ENCODE peak calls at places on chromosomes 7 and 10, in five cellular contexts. One of them, this sample, is unnamed.

GRCh38 chr10:70907619-70908425 is 19.5 kb upstream of the PCBD1 start:
- DNase-seq in A549: no peak
- DNase-seq in GM12878: no peak
- DNase-seq in SK-N-SH: peak; percentile 23
- DNase-seq in K562: no peak
- DNase-seq in this sample: no peak

GRCh38 chr10:101438881-101439391 is 85.0 kb downstream of the BTRC start:
- DNase-seq in K562: no peak
- DNase-seq in SK-N-SH: no peak
- DNase-seq in A549: no peak
- DNase-seq in GM12878: no peak
- DNase-seq in this sample: peak; percentile 37

GRCh38 chr7:79317728-79318127 is 135.7 kb downstream of the MAGI2 start:
- DNase-seq in K562: no peak
- DNase-seq in SK-N-SH: no peak
- DNase-seq in GM12878: no peak
- DNase-seq in A549: peak; percentile 46
- DNase-seq in this sample: peak; percentile 97

GRCh38 chr7:123125231-123125630 is 74.5 kb downstream of the SLC13A1 start:
- DNase-seq in A549: no peak
- DNase-seq in GM12878: no peak
- DNase-seq in SK-N-SH: no peak
- DNase-seq in K562: no peak
- DNase-seq in this sample: no peak

GRCh38 chr10:48589266-48589665 is 15.6 kb downstream of the ARHGAP22 start:
- DNase-seq in K562: no peak
- DNase-seq in SK-N-SH: no peak
- DNase-seq in GM12878: no peak
- DNase-seq in A549: no peak
- DNase-seq in this sample: peak; percentile 97

GRCh38 chr10:1347962-1348772 is 292.0 kb downstream of the WDR37 start:
- DNase-seq in A549: no peak
- DNase-seq in SK-N-SH: no peak
- DNase-seq in GM12878: no peak
- DNase-seq in K562: no peak
- DNase-seq in this sample: no peak

GRCh38 chr10:8214587-8214986 is 160.1 kb downstream of the GATA3 start:
- DNase-seq in K562: no peak
- DNase-seq in SK-N-SH: no peak
- DNase-seq in A549: no peak
- DNase-seq in GM12878: no peak
- DNase-seq in this sample: no peak

GRCh38 chr7:65307651-65308299 is 65.9 kb upstream of the ZNF92 start:
- DNase-seq in A549: peak; percentile 49
- DNase-seq in K562: peak; percentile 74
- DNase-seq in SK-N-SH: peak; percentile 77
- DNase-seq in GM12878: peak; percentile 20
- DNase-seq in this sample: peak; percentile 66

GRCh38 chr7:127413326-127413725 is 20.8 kb upstream of the ZNF800 start:
- DNase-seq in K562: no peak
- DNase-seq in SK-N-SH: no peak
- DNase-seq in GM12878: no peak
- DNase-seq in A549: no peak
- DNase-seq in this sample: no peak

GRCh38 chr7:53095731-53096501 is 60.5 kb downstream of the POM121L12 start:
- DNase-seq in SK-N-SH: no peak
- DNase-seq in A549: no peak
- DNase-seq in GM12878: no peak
- DNase-seq in K562: no peak
- DNase-seq in this sample: no peak

GRCh38 chr7:21547511-21547910 is 4.7 kb downstream of the DNAH11 start:
- DNase-seq in GM12878: no peak
- DNase-seq in SK-N-SH: no peak
- DNase-seq in K562: no peak
- DNase-seq in A549: no peak
- DNase-seq in this sample: no peak

GRCh38 chr7:18040196-18040595 is 12.6 kb upstream of the PRPS1L1 start:
- DNase-seq in K562: no peak
- DNase-seq in GM12878: no peak
- DNase-seq in SK-N-SH: no peak
- DNase-seq in A549: no peak
- DNase-seq in this sample: peak; percentile 90

GRCh38 chr10:51765284-51765971 is 66.0 kb upstream of the CSTF2T start:
- DNase-seq in A549: no peak
- DNase-seq in K562: no peak
- DNase-seq in SK-N-SH: peak; percentile 3
- DNase-seq in GM12878: no peak
- DNase-seq in this sample: no peak

GRCh38 chr7:42090056-42090455 is 147.0 kb downstream of the GLI3 start:
- DNase-seq in K562: no peak
- DNase-seq in SK-N-SH: no peak
- DNase-seq in GM12878: no peak
- DNase-seq in A549: no peak
- DNase-seq in this sample: peak; percentile 38

GRCh38 chr10:14191871-14192270 is 138.9 kb downstream of the FRMD4A start:
- DNase-seq in K562: no peak
- DNase-seq in SK-N-SH: no peak
- DNase-seq in GM12878: no peak
- DNase-seq in A549: no peak
- DNase-seq in this sample: no peak

GRCh38 chr7:47180268-47180826 is 401.6 kb downstream of the TNS3 start:
- DNase-seq in GM12878: no peak
- DNase-seq in A549: peak; percentile 66
- DNase-seq in SK-N-SH: peak; percentile 73
- DNase-seq in K562: peak; percentile 52
- DNase-seq in this sample: peak; percentile 72

GRCh38 chr7:539731-540411 is 20.2 kb upstream of the PDGFA start:
- DNase-seq in A549: peak; percentile 96
- DNase-seq in GM12878: no peak
- DNase-seq in SK-N-SH: no peak
- DNase-seq in K562: peak; percentile 76
- DNase-seq in this sample: peak; percentile 49

GRCh38 chr7:94507462-94507861 is 2.1 kb upstream of the CASD1 start:
- DNase-seq in SK-N-SH: no peak
- DNase-seq in K562: no peak
- DNase-seq in GM12878: no peak
- DNase-seq in A549: no peak
- DNase-seq in this sample: no peak

GRCh38 chr7:112419543-112420130 is 30.6 kb upstream of the IFRD1 start:
- DNase-seq in SK-N-SH: no peak
- DNase-seq in GM12878: no peak
- DNase-seq in K562: no peak
- DNase-seq in A549: no peak
- DNase-seq in this sample: no peak

GRCh38 chr7:112422842-112423496 is 27.3 kb upstream of the IFRD1 start:
- DNase-seq in SK-N-SH: no peak
- DNase-seq in GM12878: no peak
- DNase-seq in A549: peak; percentile 59
- DNase-seq in K562: peak; percentile 85
- DNase-seq in this sample: peak; percentile 81

GRCh38 chr7:112423987-112424386 is 26.3 kb upstream of the IFRD1 start:
- DNase-seq in GM12878: no peak
- DNase-seq in K562: no peak
- DNase-seq in SK-N-SH: no peak
- DNase-seq in A549: no peak
- DNase-seq in this sample: no peak

GRCh38 chr7:112421666-112422486 is 28.4 kb upstream of the IFRD1 start:
- DNase-seq in SK-N-SH: no peak
- DNase-seq in K562: no peak
- DNase-seq in GM12878: no peak
- DNase-seq in A549: no peak
- DNase-seq in this sample: no peak

GRCh38 chr7:112420236-112420945 is 29.9 kb upstream of the IFRD1 start:
- DNase-seq in A549: no peak
- DNase-seq in GM12878: no peak
- DNase-seq in SK-N-SH: no peak
- DNase-seq in K562: no peak
- DNase-seq in this sample: peak; percentile 6
- TF ChIP-seq RCOR1 in A549: no peak
- TF ChIP-seq RCOR1 in GM12878: no peak
- TF ChIP-seq RCOR1 in SK-N-SH: no peak
- TF ChIP-seq RCOR1 in K562: no peak
- TF ChIP-seq RCOR1 in this sample: no peak

GRCh38 chr7:140200102-140200989 is 23.6 kb upstream of the KDM7A start:
- DNase-seq in SK-N-SH: no peak
- DNase-seq in A549: peak; percentile 86
- DNase-seq in GM12878: no peak
- DNase-seq in K562: peak; percentile 86
- DNase-seq in this sample: peak; percentile 35

GRCh38 chr7:140197218-140197890 is 20.6 kb upstream of the KDM7A start:
- DNase-seq in SK-N-SH: no peak
- DNase-seq in A549: no peak
- DNase-seq in GM12878: no peak
- DNase-seq in K562: no peak
- DNase-seq in this sample: no peak

GRCh38 chr7:140203556-140203955 is 26.8 kb upstream of the KDM7A start:
- DNase-seq in SK-N-SH: no peak
- DNase-seq in A549: no peak
- DNase-seq in GM12878: no peak
- DNase-seq in K562: no peak
- DNase-seq in this sample: no peak

GRCh38 chr7:140197938-140198337 is 21.2 kb upstream of the KDM7A start:
- DNase-seq in SK-N-SH: no peak
- DNase-seq in K562: no peak
- DNase-seq in A549: no peak
- DNase-seq in GM12878: no peak
- DNase-seq in this sample: no peak

DNA sequence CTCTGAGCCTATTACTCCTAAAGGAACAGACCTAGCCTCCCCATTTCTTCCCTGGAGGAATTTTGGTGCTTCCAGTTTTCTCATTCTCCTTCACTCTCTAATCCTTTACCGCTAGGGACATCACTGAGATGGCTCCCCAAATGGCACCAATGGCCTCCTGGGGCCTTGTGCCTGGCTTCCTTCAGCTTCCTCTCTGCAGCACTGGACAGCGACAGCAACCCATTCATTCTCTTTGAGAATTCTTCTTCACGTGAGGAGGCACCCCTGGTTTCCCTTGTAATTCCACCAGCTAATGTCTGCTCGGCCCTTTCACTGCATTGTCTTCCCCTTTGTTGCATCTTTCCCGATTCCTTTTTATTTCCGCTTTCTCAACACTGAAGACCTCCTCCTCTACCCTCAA is 24.6 kb upstream of the KDM7A start:
- DNase-seq in A549: no peak
- DNase-seq in SK-N-SH: no peak
- DNase-seq in GM12878: no peak
- DNase-seq in K562: no peak
- DNase-seq in this sample: no peak
- TF ChIP-seq RCOR1 in A549: no peak
- TF ChIP-seq RCOR1 in SK-N-SH: no peak
- TF ChIP-seq RCOR1 in GM12878: no peak
- TF ChIP-seq RCOR1 in K562: no peak
- TF ChIP-seq RCOR1 in this sample: no peak

GRCh38 chr7:30787476-30787875 is 16.3 kb downstream of the MINDY4 start:
- DNase-seq in A549: no peak
- DNase-seq in SK-N-SH: no peak
- DNase-seq in GM12878: no peak
- DNase-seq in K562: no peak
- DNase-seq in this sample: no peak

GRCh38 chr7:30789334-30789711 is 18.1 kb downstream of the MINDY4 start:
- DNase-seq in A549: no peak
- DNase-seq in K562: no peak
- DNase-seq in SK-N-SH: no peak
- DNase-seq in GM12878: no peak
- DNase-seq in this sample: peak; percentile 89

GRCh38 chr7:30790391-30790790 is 19.2 kb downstream of the MINDY4 start:
- DNase-seq in A549: no peak
- DNase-seq in SK-N-SH: no peak
- DNase-seq in GM12878: no peak
- DNase-seq in K562: no peak
- DNase-seq in this sample: no peak

GRCh38 chr7:30788640-30789333 is 17.6 kb downstream of the MINDY4 start:
- DNase-seq in K562: no peak
- DNase-seq in GM12878: no peak
- DNase-seq in A549: no peak
- DNase-seq in SK-N-SH: no peak
- DNase-seq in this sample: no peak

DNA sequence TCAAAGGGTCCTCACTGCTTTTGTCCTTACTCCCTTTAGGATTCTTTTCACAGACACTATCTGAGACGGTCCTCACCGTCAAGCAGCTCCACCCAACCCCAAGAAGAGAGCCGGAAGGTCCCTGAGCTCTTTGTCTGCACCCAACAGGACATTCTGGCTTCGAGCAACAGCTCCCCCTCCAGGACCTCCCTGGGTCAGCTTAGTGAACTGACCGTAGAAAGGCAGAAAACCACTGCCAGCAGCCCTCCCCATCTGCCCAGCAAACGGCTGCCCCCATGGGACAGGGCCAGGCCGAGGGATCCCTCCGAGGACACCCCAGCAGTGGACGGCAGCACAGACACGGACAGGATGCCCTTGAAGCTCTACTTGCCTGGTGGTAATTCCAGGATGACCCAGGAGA is 19.9 kb downstream of the MINDY4 start:
- DNase-seq in A549: no peak
- DNase-seq in K562: no peak
- DNase-seq in GM12878: no peak
- DNase-seq in SK-N-SH: no peak
- DNase-seq in this sample: no peak
- TF ChIP-seq RCOR1 in A549: no peak
- TF ChIP-seq RCOR1 in K562: no peak
- TF ChIP-seq RCOR1 in GM12878: no peak
- TF ChIP-seq RCOR1 in SK-N-SH: no peak
- TF ChIP-seq RCOR1 in this sample: no peak

GRCh38 chr10:62528441-62528840 is 154.3 kb downstream of the ZNF365 start:
- DNase-seq in SK-N-SH: no peak
- DNase-seq in GM12878: peak; percentile 79
- DNase-seq in K562: no peak
- DNase-seq in A549: no peak
- DNase-seq in this sample: no peak

DNA sequence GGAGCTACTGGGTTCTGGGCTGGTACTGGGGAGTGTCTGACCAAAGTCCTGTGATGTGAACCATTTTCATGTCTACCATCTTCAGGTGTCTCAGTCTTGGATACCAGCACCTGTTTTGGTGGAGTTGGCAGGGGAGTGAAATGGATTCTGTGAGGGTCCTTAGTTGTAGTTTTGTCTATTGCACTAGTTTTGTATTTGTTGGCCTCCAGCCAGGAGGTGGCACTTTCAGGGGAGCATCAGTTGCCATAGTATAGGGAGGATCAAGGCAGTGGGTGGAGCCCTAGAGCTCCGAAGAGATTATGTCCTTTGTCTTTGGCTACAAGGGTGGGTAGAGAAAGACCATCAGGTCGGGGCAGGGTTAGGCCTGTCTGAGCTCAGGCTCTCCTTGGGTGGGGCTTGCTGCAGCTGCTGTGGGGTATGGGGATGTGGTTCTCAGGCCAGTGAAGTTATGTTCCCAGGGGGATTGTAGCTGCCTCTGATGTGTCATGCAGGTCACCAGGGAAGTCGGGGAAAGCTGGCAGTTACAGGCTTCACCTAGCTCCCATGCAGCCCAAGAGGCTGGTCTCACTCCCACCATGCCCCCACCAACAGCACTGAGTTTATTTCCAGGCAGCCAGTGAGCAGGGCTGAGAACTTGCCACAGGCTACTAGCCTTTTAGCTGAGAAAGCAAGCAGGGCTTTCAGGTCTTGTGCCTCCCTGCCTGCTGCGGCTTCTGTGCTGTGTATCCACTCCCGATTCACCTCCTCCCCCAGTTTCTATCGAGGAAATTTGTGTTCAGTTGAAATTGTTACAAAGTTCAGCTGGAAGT is 153.1 kb downstream of the ZNF365 start:
- DNase-seq in SK-N-SH: no peak
- DNase-seq in A549: no peak
- DNase-seq in GM12878: peak; percentile 90
- DNase-seq in K562: no peak
- DNase-seq in this sample: no peak
- TF ChIP-seq RCOR1 in SK-N-SH: no peak
- TF ChIP-seq RCOR1 in A549: no peak
- TF ChIP-seq RCOR1 in GM12878: no peak
- TF ChIP-seq RCOR1 in K562: no peak
- TF ChIP-seq RCOR1 in this sample: no peak

This sample was measured in IMR-90.